ENCODE peak calls at places on chromosomes 11 and 22, in five cellular contexts. K, Y, W, O and V are unnamed samples.

GRCh38 chr11:55401011-55401410 is 33.2 kb downstream of the OR4A15 start:
- DNase-seq in Y (no peak), O (no peak), W (no peak), K (no peak), V (no peak)

GRCh38 chr11:133570376-133570775 is 38.1 kb upstream of the OPCML start:
- DNase-seq in K (no peak), O (no peak), W (no peak), Y (no peak), V (no peak)

GRCh38 chr11:66915046-66915832 is 42.9 kb downstream of the PC start:
- DNase-seq in Y (no peak), K (peak), O (no peak), W (no peak), V (no peak)

GRCh38 chr11:7319501-7319900 is 67.8 kb downstream of the SYT9 start:
- DNase-seq in W (no peak), Y (no peak), O (no peak), K (no peak), V (no peak)

GRCh38 chr11:38448284-38448683 is 1850.2 kb upstream of the RAG2 start:
- DNase-seq in K (peak), O (no peak), W (peak), Y (no peak), V (no peak)

GRCh38 chr11:35983965-35984364 is 40.1 kb downstream of the LDLRAD3 start:
- DNase-seq in K (no peak), W (no peak), Y (no peak), O (no peak), V (no peak)

GRCh38 chr22:30183861-30184278 is 62.7 kb downstream of the LIF start:
- DNase-seq in K (no peak), W (peak), O (no peak), Y (no peak), V (no peak)

GRCh38 chr11:84626256-84626655 is 1000.9 kb downstream of the DLG2 start:
- DNase-seq in O (no peak), K (no peak), W (no peak), Y (no peak), V (no peak)

GRCh38 chr22:29469755-29470154 is 10.3 kb upstream of the NEFH start:
- DNase-seq in K (no peak), O (no peak), W (no peak), Y (no peak), V (no peak)

GRCh38 chr11:78406568-78407196 is 10.9 kb downstream of the GAB2 start:
- DNase-seq in W (no peak), Y (no peak), O (no peak), K (no peak), V (no peak)

GRCh38 chr11:17719940-17720795 is 797 bp downstream of the MYOD1 start:
- DNase-seq in Y (peak), W (peak), O (no peak), K (no peak), V (peak)
- TF ChIP-seq CTCF in Y (peak), W (no peak), O (peak), K (peak), V (peak)

GRCh38 chr22:36087784-36088183 is 59.2 kb upstream of the RBFOX2 start:
- DNase-seq in W (no peak), K (no peak), Y (no peak), O (no peak), V (no peak)

GRCh38 chr22:36088292-36088691 is 59.7 kb upstream of the RBFOX2 start:
- DNase-seq in O (no peak), Y (no peak), W (no peak), K (no peak), V (no peak)

GRCh38 chr22:36086170-36086490 is 57.5 kb upstream of the RBFOX2 start:
- DNase-seq in W (no peak), K (no peak), Y (no peak), O (no peak), V (no peak)

GRCh38 chr22:36085476-36086169 is 57.0 kb upstream of the RBFOX2 start:
- DNase-seq in O (no peak), W (no peak), K (no peak), Y (no peak), V (no peak)

GRCh38 chr22:36086629-36087254 is 58.1 kb upstream of the RBFOX2 start:
- DNase-seq in K (no peak), Y (no peak), O (no peak), W (no peak), V (no peak)
- TF ChIP-seq CTCF in K (no peak), Y (no peak), O (no peak), W (no peak), V (no peak)

DNA sequence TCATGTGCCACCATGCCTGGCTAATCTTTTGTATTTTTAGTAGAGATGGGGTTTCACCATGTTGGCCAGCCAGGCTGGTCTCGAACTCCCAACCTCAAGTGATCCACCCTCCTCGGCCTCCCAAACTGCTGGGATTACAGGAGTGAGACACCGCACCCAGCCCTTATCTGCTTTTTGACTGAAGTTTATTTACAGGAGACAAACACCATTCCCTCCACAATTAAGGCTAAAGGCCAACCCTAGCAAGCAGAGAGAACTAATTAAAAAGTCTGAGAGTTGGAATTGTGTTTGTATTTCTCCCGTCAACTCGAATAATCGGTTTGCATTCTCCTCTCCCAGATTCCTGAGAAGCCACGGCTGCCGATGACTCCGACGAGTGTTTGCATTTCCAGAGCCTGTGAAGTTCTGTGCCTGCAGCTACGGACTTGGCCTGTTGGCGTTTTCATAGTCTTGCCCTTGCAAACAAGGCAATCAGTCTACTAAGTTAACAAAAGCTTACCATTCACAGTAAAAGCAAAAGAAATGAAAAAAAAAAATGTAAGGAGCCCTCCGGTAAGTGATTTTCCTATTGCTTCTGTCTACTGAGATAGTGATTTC is 73.3 kb upstream of the NUP50 start:
- DNase-seq in K (no peak), O (peak), W (peak), Y (no peak), V (peak)
- TF ChIP-seq CTCF in K (no peak), O (no peak), W (no peak), Y (no peak), V (peak)

DNA sequence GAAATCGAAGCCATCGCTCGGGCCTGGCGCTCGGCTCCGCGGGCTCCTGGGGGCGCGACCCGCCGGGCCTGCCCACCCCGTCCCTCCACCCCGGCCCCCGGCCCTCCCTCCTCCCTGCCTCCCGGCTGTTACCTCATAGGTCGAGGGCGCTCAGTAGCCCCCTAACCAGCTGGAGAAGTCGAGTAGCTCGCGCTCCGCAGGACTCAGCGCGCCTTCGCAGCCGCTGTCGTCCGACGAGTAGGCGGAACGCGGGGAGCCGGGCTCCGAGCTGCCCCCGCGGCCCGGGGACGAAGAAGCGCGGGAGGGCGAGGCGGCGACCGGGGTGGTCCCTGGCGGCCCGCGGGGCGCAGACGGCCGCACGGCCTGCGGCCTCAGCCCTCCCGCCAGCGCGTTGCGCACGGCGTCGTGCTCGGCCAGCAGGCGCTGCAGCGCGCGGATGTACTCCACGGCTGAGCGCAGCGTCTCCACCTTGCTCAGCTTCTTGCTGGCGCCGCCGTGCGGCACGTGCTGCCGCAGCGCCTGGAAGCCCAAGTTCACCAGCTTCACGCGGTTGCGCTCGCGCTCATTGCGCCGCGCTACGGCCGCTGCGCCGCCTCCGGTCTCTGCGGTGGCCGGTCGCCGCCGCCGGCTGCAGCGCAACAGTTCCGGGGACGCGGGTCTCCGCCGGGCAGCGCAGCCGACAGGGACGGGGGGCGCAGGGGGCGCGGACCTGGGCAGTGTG is 627 bp downstream of the ASCL2 start:
- DNase-seq in W (peak), K (peak), O (no peak), Y (peak), V (peak)
- TF ChIP-seq CTCF in W (no peak), K (peak), O (no peak), Y (no peak), V (peak)